ENCODE peak calls at places on chromosomes 2 and 18, in eight cellular contexts. W is A549; L is pancreas; D is tibial artery; U is endodermal cell; G is GM23248; Y is CD8-positive, alpha-beta memory T cell; B is thoracic aorta. E is an unnamed sample.

GRCh38 chr2:135093192-135093591 is 41.1 kb downstream of the RAB3GAP1 start:
- DNase-seq in W (no peak), L (no peak), D (no peak), U (no peak), G (no peak), Y (no peak), B (no peak), E (no peak)

GRCh38 chr2:240646061-240646899 is 21.0 kb downstream of the GPR35 start:
- DNase-seq in W (no peak), L (no peak), D (no peak), U (peak; percentile 25), G (no peak), Y (peak; percentile 62), B (no peak), E (no peak)

GRCh38 chr2:12300019-12300602 is 416.6 kb upstream of the TRIB2 start:
- DNase-seq in W (no peak), L (no peak), D (no peak), U (no peak), G (peak; percentile 45), Y (no peak), B (no peak), E (no peak)

GRCh38 chr18:7317804-7318231 is 86.9 kb downstream of the LRRC30 start:
- DNase-seq in W (no peak), L (no peak), D (no peak), U (no peak), G (no peak), Y (no peak), B (no peak), E (no peak)

GRCh38 chr2:219056176-219056895 is 4.4 kb downstream of the IHH start:
- DNase-seq in W (no peak), L (peak; percentile 56), D (no peak), U (no peak), G (no peak), Y (no peak), B (no peak), E (no peak)

GRCh38 chr18:48864876-48865275 is 85.9 kb downstream of the SMAD7 start:
- DNase-seq in W (no peak), L (no peak), D (no peak), U (no peak), G (no peak), Y (no peak), B (no peak), E (no peak)

GRCh38 chr2:101004671-101005325 is 2.7 kb downstream of the RPL31 start:
- DNase-seq in W (no peak), L (no peak), D (no peak), U (no peak), G (no peak), Y (no peak), B (no peak), E (peak; percentile 64)

GRCh38 chr18:72878143-72878542 is 10.4 kb upstream of the NETO1 start:
- DNase-seq in W (no peak), L (no peak), D (no peak), U (peak; percentile 65), G (no peak), Y (no peak), B (no peak), E (no peak)

GRCh38 chr2:40540026-40540425 is 88.1 kb upstream of the SLC8A1 start:
- DNase-seq in W (no peak), L (no peak), D (no peak), U (no peak), G (no peak), Y (no peak), B (no peak), E (no peak)

GRCh38 chr2:207216454-207216853 is 50.7 kb upstream of the KLF7 start:
- DNase-seq in W (no peak), L (no peak), D (no peak), U (no peak), G (no peak), Y (no peak), B (no peak), E (no peak)

GRCh38 chr2:201130524-201131186 is 14.7 kb downstream of the CFLAR start:
- DNase-seq in W (no peak), L (no peak), D (no peak), U (no peak), G (peak; percentile 88), Y (no peak), B (no peak), E (no peak)

GRCh38 chr2:63192889-63193778 is 142.5 kb downstream of the OTX1 start:
- DNase-seq in W (no peak), L (no peak), D (no peak), U (no peak), G (no peak), Y (no peak), B (no peak), E (no peak)

GRCh38 chr2:121532894-121533293 is 2.2 kb downstream of the RNU4ATAC start:
- DNase-seq in W (no peak), L (no peak), D (no peak), U (no peak), G (no peak), Y (no peak), B (no peak), E (no peak)
- H3K27ac ChIP-seq in W (peak overlapping the region; percentile 25), L (no peak overlapping the region), D (no peak overlapping the region), U (peak overlapping the region; percentile 62), G (no peak overlapping the region), Y (no peak overlapping the region), B (no peak overlapping the region), E (no peak overlapping the region)

DNA sequence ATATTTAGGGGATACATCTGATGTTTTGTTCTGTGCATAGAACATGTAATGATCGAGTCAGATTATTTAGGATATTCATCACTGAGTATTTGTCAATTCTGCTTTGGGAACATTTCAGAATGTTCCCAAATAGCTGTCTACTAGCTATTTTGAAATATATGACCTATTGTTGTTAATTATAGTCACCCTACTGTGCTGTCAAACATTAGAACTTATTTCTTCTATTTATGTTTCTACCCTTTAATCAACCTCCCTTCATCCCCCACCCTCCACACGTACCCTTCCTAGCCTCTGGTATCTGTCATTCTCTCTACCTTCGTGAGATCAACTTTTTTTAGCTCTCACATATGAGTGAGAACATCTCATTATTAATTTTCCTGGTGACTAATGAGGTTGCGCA is 40.9 kb downstream of the ANKRD12 start:
- DNase-seq in W (no peak), L (no peak), D (no peak), U (no peak), G (no peak), Y (no peak), B (no peak), E (no peak)
- H3K4me1 ChIP-seq in W (no peaks in the 10 kb centered on the region), L (no peaks in the 10 kb centered on the region), D (no peaks in the 10 kb centered on the region), U (no peaks in the 10 kb centered on the region), G (peaks cover 10% of the 10 kb centered on the region), Y (peaks cover 34% of the 10 kb centered on the region), B (peaks cover 24% of the 10 kb centered on the region), E (peaks cover 48% of the 10 kb centered on the region)

GRCh38 chr18:23331091-23331920 is 121.8 kb upstream of the RIOK3 start:
- DNase-seq in W (no peak), L (peak; percentile 89), D (no peak), U (peak; percentile 80), G (no peak), Y (no peak), B (no peak), E (no peak)
- H3K4me3 ChIP-seq in W (no peak overlapping the region), L (no peak overlapping the region), D (no peak overlapping the region), U (no peak overlapping the region), G (no peak overlapping the region), Y (no peak overlapping the region), B (no peak overlapping the region), E (no peak overlapping the region)

GRCh38 chr2:43459455-43459854 is 136.4 kb downstream of the THADA start:
- DNase-seq in W (no peak), L (no peak), D (no peak), U (no peak), G (peak; percentile 74), Y (no peak), B (no peak), E (no peak)

GRCh38 chr2:43461461-43462073 is 134.3 kb downstream of the THADA start:
- DNase-seq in W (no peak), L (no peak), D (no peak), U (no peak), G (no peak), Y (no peak), B (no peak), E (no peak)

GRCh38 chr2:43460141-43460540 is 135.7 kb downstream of the THADA start:
- DNase-seq in W (no peak), L (no peak), D (no peak), U (no peak), G (no peak), Y (no peak), B (no peak), E (no peak)

GRCh38 chr2:43462866-43463641 is 132.8 kb downstream of the THADA start:
- DNase-seq in W (no peak), L (peak; percentile 20), D (no peak), U (no peak), G (no peak), Y (no peak), B (no peak), E (no peak)

DNA sequence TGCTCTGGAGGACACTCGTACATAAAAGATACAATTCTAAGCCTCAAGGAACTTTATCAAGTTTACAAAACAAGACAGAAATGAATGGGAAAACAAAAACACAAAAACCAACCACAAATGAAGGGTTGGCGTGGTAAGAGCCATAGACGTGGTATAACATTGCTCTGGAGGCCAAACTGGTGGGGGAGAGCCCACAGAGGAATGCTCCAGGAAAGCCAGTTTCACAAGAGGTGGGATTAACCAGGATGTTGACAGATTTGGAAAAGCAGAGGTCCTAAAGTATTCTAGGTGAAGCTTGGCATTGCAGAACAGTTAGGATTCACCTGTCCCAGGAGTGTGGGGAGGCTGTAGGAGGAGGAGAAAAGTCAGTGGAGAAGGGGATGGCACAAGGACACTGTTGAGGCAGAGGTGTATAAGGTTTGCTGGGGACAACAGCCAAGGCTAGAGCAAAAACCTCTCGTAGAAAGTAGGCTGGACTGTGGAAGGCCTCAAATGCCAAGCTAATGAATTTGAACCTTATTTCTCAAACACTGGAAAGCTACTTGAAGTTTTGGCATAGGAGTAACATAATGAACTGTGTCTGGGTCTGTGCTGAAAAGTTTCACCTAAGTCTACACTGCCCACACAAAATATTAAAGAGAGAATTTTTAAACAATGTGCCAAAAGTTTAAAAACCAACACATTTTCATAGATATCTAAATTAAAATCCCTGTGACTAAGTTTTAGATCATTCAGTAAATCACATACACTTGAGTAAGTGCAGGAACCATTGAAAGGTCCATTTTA is 135.0 kb downstream of the THADA start:
- DNase-seq in W (no peak), L (no peak), D (no peak), U (no peak), G (peak; percentile 52), Y (no peak), B (no peak), E (no peak)
- H3K27ac ChIP-seq in W (peak overlapping the region; percentile 77), L (no peak overlapping the region), D (peak overlapping the region; percentile 67), U (no peak overlapping the region), G (peak overlapping the region; percentile 21), Y (no peak overlapping the region), B (peak overlapping the region; percentile 34), E (peak overlapping the region; percentile 47)

GRCh38 chr2:150051004-150051403 is 436.5 kb downstream of the RND3 start:
- DNase-seq in W (no peak), L (no peak), D (no peak), U (no peak), G (no peak), Y (no peak), B (no peak), E (no peak)

GRCh38 chr2:150047731-150048130 is 439.7 kb downstream of the RND3 start:
- DNase-seq in W (no peak), L (no peak), D (no peak), U (no peak), G (peak; percentile 16), Y (no peak), B (no peak), E (no peak)

DNA sequence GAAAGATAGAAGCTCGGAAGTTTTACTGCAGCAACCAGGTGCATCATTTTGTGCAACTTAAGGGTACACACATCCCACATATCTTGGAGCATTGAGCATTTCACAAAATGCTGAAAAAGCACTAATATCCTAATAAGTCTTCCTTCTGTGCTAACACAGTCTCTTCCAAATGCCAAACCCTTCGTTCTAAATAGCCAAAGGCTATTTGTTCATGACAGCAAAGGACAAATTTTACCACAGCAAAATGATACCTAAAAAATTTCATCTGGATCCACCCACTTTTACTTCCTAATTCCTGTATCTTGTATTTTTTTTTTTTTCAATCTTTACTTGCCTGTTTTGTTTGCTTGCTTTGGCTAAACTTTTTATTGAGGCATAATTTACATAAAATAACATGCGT is 435.0 kb downstream of the RND3 start:
- DNase-seq in W (no peak), L (no peak), D (no peak), U (no peak), G (no peak), Y (no peak), B (no peak), E (no peak)
- H3K4me1 ChIP-seq in W (no peaks in the 10 kb centered on the region), L (no peaks in the 10 kb centered on the region), D (no peaks in the 10 kb centered on the region), U (no peaks in the 10 kb centered on the region), G (peaks cover 7% of the 10 kb centered on the region), Y (no peaks in the 10 kb centered on the region), B (no peaks in the 10 kb centered on the region), E (no peaks in the 10 kb centered on the region)

E was measured in vagina.